ENCODE peak calls at places on chromosomes 3 and 15, in seven cellular contexts. R is PC-3, Z is HCT116, N is neural progenitor cell, S is GM23248, T is MM.1S, X is GM23338. I is an unnamed sample.
A peak's percentile ranks its signal among the peaks of the same experiment; 100 is the strongest.

GRCh38 chr15:53266176-53266575 is 476.0 kb upstream of the ONECUT1 start:
- DNase-seq in N (no peak), R (no peak), X (no peak), Z (no peak), S (no peak), T (no peak), I (no peak)

GRCh38 chr3:135260025-135260424 is 465.0 kb downstream of the EPHB1 start:
- DNase-seq in S (no peak), R (no peak), X (peak; percentile 80), N (peak; percentile 56), T (no peak), Z (no peak), I (no peak)

GRCh38 chr15:20642054-20642767 is 100.6 kb upstream of the GOLGA6L6 start:
- DNase-seq in X (no peak), T (no peak), S (no peak), R (no peak), N (no peak), Z (no peak), I (no peak)

GRCh38 chr15:28085489-28086174 is 13.5 kb downstream of the OCA2 start:
- DNase-seq in N (no peak), X (no peak), R (no peak), T (no peak), S (no peak), Z (no peak), I (no peak)

GRCh38 chr3:170751083-170751893 is 118.7 kb downstream of the RPL22L1 start:
- DNase-seq in R (peak; percentile 97), S (peak; percentile 90), Z (peak; percentile 44), T (no peak), X (no peak), N (no peak), I (no peak)

GRCh38 chr15:89836255-89837133 is 21.8 kb upstream of the ANPEP start:
- DNase-seq in N (no peak), T (no peak), S (peak; percentile 96), R (peak; percentile 89), Z (no peak), X (no peak), I (no peak)

GRCh38 chr15:71385026-71385425 is 269.8 kb downstream of the THSD4 start:
- DNase-seq in Z (no peak), R (no peak), S (no peak), N (no peak), X (no peak), T (no peak), I (no peak)

GRCh38 chr15:70875001-70875782 is 17.0 kb downstream of the THAP10 start:
- DNase-seq in N (peak; percentile 30), T (no peak), X (peak; percentile 37), Z (no peak), S (peak; percentile 68), R (peak; percentile 64), I (no peak)

GRCh38 chr3:41853495-41853894 is 108.4 kb downstream of the ULK4 start:
- DNase-seq in R (no peak), N (no peak), T (no peak), X (no peak), S (no peak), Z (no peak), I (no peak)

GRCh38 chr15:98003528-98003927 is 43.0 kb downstream of the ARRDC4 start:
- DNase-seq in N (no peak), X (no peak), T (no peak), S (no peak), Z (no peak), R (peak; percentile 90), I (no peak)

GRCh38 chr15:70802629-70803028 is 39.3 kb upstream of the UACA start:
- DNase-seq in Z (no peak), S (peak; percentile 59), T (no peak), R (peak; percentile 80), N (no peak), X (no peak), I (no peak)

DNA sequence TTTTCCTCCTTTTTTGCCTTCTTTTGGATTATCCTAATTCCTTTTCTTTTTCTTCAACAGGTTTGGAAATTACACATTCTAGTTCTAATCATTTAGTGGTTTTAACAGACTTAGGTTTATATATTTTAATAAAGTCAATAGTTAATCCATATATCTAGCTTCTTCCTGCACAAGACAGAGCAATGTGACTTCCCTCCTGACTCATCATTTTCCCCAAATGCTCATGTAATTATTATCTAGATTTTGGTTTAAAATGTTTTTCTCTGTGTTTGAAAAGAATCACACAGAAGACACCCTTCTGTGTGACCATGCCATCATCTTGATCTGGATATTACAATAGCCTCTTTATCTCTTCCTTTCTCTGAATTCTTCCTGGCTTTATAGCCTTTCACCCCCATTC is 28.6 kb upstream of the SSR3 start:
- DNase-seq in S (no peak), N (no peak), X (no peak), T (no peak), Z (no peak), R (no peak), I (no peak)
- TF ChIP-seq EZH2phosphoT487 in S (no peak), N (no peak), X (no peak), T (no peak), Z (no peak), R (no peak), I (no peak)

GRCh38 chr3:66144792-66145733 is 75.7 kb upstream of the SLC25A26 start:
- DNase-seq in X (no peak), T (no peak), Z (no peak), R (peak; percentile 36), S (peak; percentile 66), N (no peak), I (no peak)
- TF ChIP-seq EZH2phosphoT487 in X (no peak), T (no peak), Z (no peak), R (no peak), S (no peak), N (no peak), I (no peak)

DNA sequence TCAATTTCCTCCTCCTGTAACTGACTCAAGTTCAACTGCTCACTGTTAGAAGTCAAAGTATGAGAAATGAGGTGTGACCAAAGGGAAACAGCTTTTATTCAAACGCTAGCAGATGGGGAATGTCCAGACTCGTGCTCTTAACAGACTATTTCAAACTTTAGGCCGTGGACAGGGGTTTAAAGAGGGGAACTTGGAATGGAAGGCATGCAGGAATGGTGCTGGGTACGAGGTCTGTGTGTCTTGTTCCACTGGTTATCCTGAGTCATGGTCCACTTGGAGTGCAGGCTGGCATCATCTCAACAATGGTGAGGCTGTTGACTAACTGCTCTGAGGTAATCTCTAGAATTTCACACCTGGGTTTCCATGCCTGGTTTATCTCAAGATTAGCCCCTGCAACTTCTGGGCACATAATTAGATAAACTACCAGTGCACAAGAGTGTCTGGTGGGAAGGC is 22.9 kb upstream of the DNAAF4 start:
- DNase-seq in Z (no peak), X (no peak), N (no peak), S (peak; percentile 64), T (no peak), R (peak; percentile 22), I (peak; percentile 58)
- TF ChIP-seq EZH2phosphoT487 in Z (no peak), X (no peak), N (no peak), S (no peak), T (no peak), R (no peak), I (no peak)

GRCh38 chr3:147630921-147631320 is 221.8 kb downstream of the ZIC1 start:
- DNase-seq in S (no peak), Z (no peak), R (no peak), X (no peak), N (no peak), T (no peak), I (no peak)
- TF ChIP-seq EZH2phosphoT487 in S (no peak), Z (no peak), R (no peak), X (no peak), N (no peak), T (no peak), I (no peak)

DNA sequence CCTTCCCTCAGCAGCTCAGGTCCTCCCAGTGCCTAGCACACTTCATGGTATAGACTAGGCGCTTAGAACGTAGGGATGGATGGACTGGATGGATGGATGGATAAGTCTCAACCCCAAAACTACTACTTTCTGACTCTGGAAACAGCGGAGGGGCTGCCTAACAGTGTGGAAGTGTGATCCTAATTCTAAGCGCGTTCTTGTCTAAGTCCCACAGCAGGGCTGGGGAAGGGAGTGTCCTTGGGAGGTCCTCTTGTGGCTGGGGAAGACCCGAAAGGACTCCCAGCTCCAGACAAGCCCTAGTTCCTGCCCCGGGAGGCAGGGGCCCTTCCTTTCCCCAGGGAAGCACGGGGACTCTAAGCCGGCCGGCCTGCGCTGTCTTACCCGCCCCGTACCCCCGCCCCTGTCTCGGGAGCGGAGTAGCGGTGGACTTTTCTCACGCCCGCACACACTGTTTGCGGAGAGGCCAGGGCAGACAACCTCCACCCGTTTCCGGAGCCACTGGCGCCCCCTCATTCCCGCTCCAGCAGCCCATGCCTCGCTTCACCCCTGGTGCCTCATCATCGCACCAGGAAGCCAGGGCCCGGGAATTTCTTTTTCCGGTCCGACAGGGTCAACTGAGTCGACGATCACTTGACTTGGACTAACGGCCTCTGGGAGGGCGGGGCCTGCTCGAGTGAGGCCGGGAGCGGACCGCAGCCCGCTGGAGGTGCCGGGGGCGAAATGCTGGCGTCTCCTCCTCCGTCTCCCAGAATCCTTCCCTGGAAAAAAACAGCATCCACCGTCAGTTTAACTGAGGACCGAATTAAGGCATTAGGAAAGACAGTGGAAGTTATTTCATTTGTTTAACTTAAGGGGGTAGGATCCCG is 133.3 kb downstream of the TBC1D2B start:
- DNase-seq in S (peak; percentile 93), Z (peak; percentile 13), T (peak; percentile 19), N (peak; percentile 91), X (peak; percentile 93), R (peak; percentile 32), I (peak; percentile 56)
- TF ChIP-seq EZH2phosphoT487 in S (no peak), Z (no peak), T (no peak), N (no peak), X (no peak), R (no peak), I (no peak)

I was measured in OCI-LY7.